ENCODE peak calls at places on chromosome 14, in eight cellular contexts. E is AG04449, J is GM13977, O is NB4, S is cardiac muscle cell, C is lower lobe of right lung, B is endothelial cell, I is breast epithelium. L is an unnamed sample.

GRCh38 chr14:44030963-44031362 is 476.1 kb downstream of the FSCB start:
- DNase-seq in E (no peak), J (no peak), O (no peak), S (peak), C (no peak), B (peak), I (no peak), L (no peak)

GRCh38 chr14:66087231-66087630 is 398.9 kb upstream of the CCDC196 start:
- DNase-seq in E (no peak), J (no peak), O (peak), S (no peak), C (no peak), B (no peak), I (no peak), L (no peak)

GRCh38 chr14:20476795-20477194 is 7.6 kb downstream of the PNP start:
- DNase-seq in E (no peak), J (no peak), O (no peak), S (no peak), C (no peak), B (no peak), I (no peak), L (no peak)

GRCh38 chr14:64952598-64953309 is 10.2 kb upstream of the GPX2 start:
- DNase-seq in E (no peak), J (peak), O (peak), S (no peak), C (no peak), B (no peak), I (no peak), L (no peak)

GRCh38 chr14:70254476-70254961 is 65.8 kb upstream of the SLC8A3 start:
- DNase-seq in E (no peak), J (peak), O (peak), S (peak), C (peak), B (peak), I (peak), L (no peak)

GRCh38 chr14:101774814-101775213 is 13.3 kb downstream of the PPP2R5C start:
- DNase-seq in E (no peak), J (no peak), O (no peak), S (no peak), C (no peak), B (no peak), I (no peak), L (no peak)

GRCh38 chr14:77485256-77485655 is 13.4 kb downstream of the ISM2 start:
- DNase-seq in E (no peak), J (no peak), O (no peak), S (no peak), C (no peak), B (no peak), I (no peak), L (no peak)

GRCh38 chr14:50047274-50047676 is 69.1 kb downstream of the VCPKMT start:
- DNase-seq in E (no peak), J (peak), O (peak), S (no peak), C (no peak), B (no peak), I (no peak), L (no peak)

GRCh38 chr14:99158150-99158549 is 113.8 kb downstream of the BCL11B start:
- DNase-seq in E (no peak), J (no peak), O (no peak), S (no peak), C (no peak), B (no peak), I (peak), L (no peak)

GRCh38 chr14:101088714-101089113 is 185.2 kb upstream of the RTL1 start:
- DNase-seq in E (no peak), J (no peak), O (no peak), S (no peak), C (no peak), B (no peak), I (no peak), L (no peak)

GRCh38 chr14:39016733-39017095 is 86.3 kb downstream of the SEC23A start:
- DNase-seq in E (no peak), J (no peak), O (no peak), S (no peak), C (no peak), B (no peak), I (no peak), L (no peak)

GRCh38 chr14:99853206-99853605 is 60.0 kb downstream of the EML1 start:
- DNase-seq in E (no peak), J (no peak), O (no peak), S (no peak), C (no peak), B (no peak), I (no peak), L (no peak)

GRCh38 chr14:59803052-59803451 is 67.5 kb downstream of the RTN1 start:
- DNase-seq in E (no peak), J (no peak), O (no peak), S (no peak), C (no peak), B (no peak), I (no peak), L (no peak)

GRCh38 chr14:103656031-103656757 is 27.2 kb downstream of the KLC1 start:
- DNase-seq in E (no peak), J (no peak), O (no peak), S (no peak), C (no peak), B (no peak), I (no peak), L (no peak)

GRCh38 chr14:95830386-95830785 is 46.2 kb upstream of the TUNAR start:
- DNase-seq in E (no peak), J (no peak), O (no peak), S (no peak), C (no peak), B (no peak), I (no peak), L (no peak)

GRCh38 chr14:96624661-96625435 is 122.7 kb downstream of the PAPOLA start:
- DNase-seq in E (no peak), J (no peak), O (no peak), S (no peak), C (no peak), B (no peak), I (no peak), L (no peak)

GRCh38 chr14:100106661-100107112 is 41.5 kb downstream of the EVL start:
- DNase-seq in E (no peak), J (no peak), O (no peak), S (no peak), C (no peak), B (no peak), I (no peak), L (no peak)

GRCh38 chr14:67241416-67242362 is at the start of gene PALS1:
- DNase-seq in E (peak), J (peak), O (no peak), S (peak), C (no peak), B (peak), I (no peak), L (no peak)

GRCh38 chr14:89881839-89882238 is 72.7 kb downstream of the EFCAB11 start:
- DNase-seq in E (no peak), J (no peak), O (no peak), S (no peak), C (no peak), B (no peak), I (no peak), L (no peak)

GRCh38 chr14:68471029-68471963 is 321.6 kb downstream of the ZFP36L1 start:
- DNase-seq in E (no peak), J (peak), O (no peak), S (no peak), C (no peak), B (no peak), I (no peak), L (no peak)

GRCh38 chr14:75645051-75645450 is 15.6 kb downstream of the ERG28 start:
- DNase-seq in E (no peak), J (no peak), O (no peak), S (no peak), C (no peak), B (no peak), I (no peak), L (no peak)

GRCh38 chr14:63508033-63508432 is 35.1 kb downstream of the PPP2R5E start:
- DNase-seq in E (no peak), J (no peak), O (no peak), S (no peak), C (no peak), B (no peak), I (no peak), L (no peak)

GRCh38 chr14:26528415-26529182 is 69.2 kb downstream of the NOVA1 start:
- DNase-seq in E (no peak), J (no peak), O (no peak), S (no peak), C (no peak), B (no peak), I (no peak), L (no peak)

GRCh38 chr14:91830777-91831176 is 36.6 kb downstream of the TC2N start:
- DNase-seq in E (no peak), J (no peak), O (no peak), S (peak), C (peak), B (no peak), I (peak), L (no peak)

GRCh38 chr14:26026384-26026783 is 571.4 kb downstream of the NOVA1 start:
- DNase-seq in E (no peak), J (no peak), O (no peak), S (no peak), C (no peak), B (no peak), I (no peak), L (no peak)

GRCh38 chr14:96176811-96177211 is 27.8 kb upstream of the BDKRB2 start:
- DNase-seq in E (peak), J (no peak), O (no peak), S (no peak), C (no peak), B (no peak), I (peak), L (no peak)

GRCh38 chr14:80726211-80726610 is 215.3 kb downstream of the CEP128 start:
- DNase-seq in E (no peak), J (no peak), O (no peak), S (no peak), C (no peak), B (no peak), I (no peak), L (no peak)

GRCh38 chr14:61258985-61259384 is 22.2 kb downstream of the TMEM30B start:
- DNase-seq in E (no peak), J (no peak), O (no peak), S (no peak), C (no peak), B (no peak), I (no peak), L (no peak)

GRCh38 chr14:71720978-71721624 is 211.1 kb upstream of the RGS6 start:
- DNase-seq in E (no peak), J (peak), O (peak), S (peak), C (no peak), B (peak), I (no peak), L (no peak)

GRCh38 chr14:92436115-92436776 is 77.3 kb upstream of the RIN3 start:
- DNase-seq in E (no peak), J (no peak), O (no peak), S (no peak), C (no peak), B (no peak), I (no peak), L (no peak)

GRCh38 chr14:106062502-106063272 is 536.3 kb downstream of the TMEM121 start:
- DNase-seq in E (no peak), J (no peak), O (no peak), S (no peak), C (no peak), B (no peak), I (no peak), L (no peak)

GRCh38 chr14:94769413-94770250 is at the start of gene GSC:
- DNase-seq in E (no peak), J (no peak), O (peak), S (peak), C (no peak), B (peak), I (peak), L (no peak)

GRCh38 chr14:80762829-80763228 is 178.7 kb downstream of the CEP128 start:
- DNase-seq in E (no peak), J (no peak), O (no peak), S (no peak), C (no peak), B (no peak), I (no peak), L (no peak)

GRCh38 chr14:35383569-35384385 is 20.8 kb downstream of the NFKBIA start:
- DNase-seq in E (no peak), J (no peak), O (no peak), S (no peak), C (no peak), B (no peak), I (no peak), L (no peak)

GRCh38 chr14:35386673-35387125 is 17.9 kb downstream of the NFKBIA start:
- DNase-seq in E (no peak), J (no peak), O (no peak), S (peak), C (no peak), B (no peak), I (no peak), L (no peak)

GRCh38 chr14:35385042-35385839 is 19.3 kb downstream of the NFKBIA start:
- DNase-seq in E (peak), J (no peak), O (peak), S (peak), C (no peak), B (no peak), I (peak), L (no peak)

GRCh38 chr14:35387209-35387608 is 17.3 kb downstream of the NFKBIA start:
- DNase-seq in E (no peak), J (no peak), O (no peak), S (no peak), C (no peak), B (no peak), I (no peak), L (no peak)

DNA sequence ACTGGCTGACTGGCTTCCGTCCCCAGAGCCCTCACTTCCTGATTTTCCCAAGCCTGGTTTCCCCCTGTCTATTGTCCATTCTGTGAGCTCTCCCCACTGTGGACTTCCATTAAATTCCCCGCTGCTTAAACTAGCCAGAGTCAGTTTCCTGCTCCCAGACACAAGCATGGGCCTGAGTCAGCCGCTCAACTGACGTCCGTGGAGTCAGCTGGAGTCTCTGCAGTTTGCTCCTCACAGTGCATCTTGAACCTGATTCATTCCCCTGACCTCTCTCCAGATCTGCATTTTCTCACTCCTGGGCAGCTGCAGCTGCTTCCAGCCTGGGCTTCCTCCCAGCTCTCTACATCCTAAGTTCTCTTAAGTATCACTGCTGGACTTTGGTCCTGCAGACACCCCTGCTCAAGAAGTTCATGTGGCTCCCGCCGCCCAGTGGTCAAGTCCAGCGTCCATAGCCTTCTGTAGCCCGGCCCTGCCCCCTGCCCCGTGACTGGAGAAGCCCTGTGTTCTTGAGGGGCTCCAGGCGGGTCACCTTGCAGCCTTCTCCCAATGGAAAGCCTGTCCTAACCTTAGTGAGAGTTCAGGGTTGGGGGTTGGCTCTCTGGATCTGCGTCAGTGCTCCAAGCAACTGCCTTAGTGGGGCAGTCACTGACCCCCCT is 20.0 kb downstream of the NFKBIA start:
- DNase-seq in E (peak), J (no peak), O (no peak), S (no peak), C (no peak), B (no peak), I (no peak), L (no peak)
- TF ChIP-seq CTCF in E (no peak), J (no peak), O (no peak), S (peak), C (no peak), B (no peak), I (no peak), L (no peak)

GRCh38 chr14:56120091-56120632 is 2.0 kb downstream of the PELI2 start:
- DNase-seq in E (no peak), J (no peak), O (no peak), S (peak), C (no peak), B (peak), I (no peak), L (no peak)
- TF ChIP-seq CTCF in E (no peak), J (no peak), O (no peak), S (peak), C (no peak), B (no peak), I (no peak), L (no peak)

GRCh38 chr14:29926701-29927595 is 699 bp downstream of the PRKD1 start:
- DNase-seq in E (no peak), J (peak), O (no peak), S (peak), C (peak), B (peak), I (no peak), L (no peak)
- TF ChIP-seq CTCF in E (no peak), J (no peak), O (no peak), S (peak), C (peak), B (no peak), I (no peak), L (no peak)

DNA sequence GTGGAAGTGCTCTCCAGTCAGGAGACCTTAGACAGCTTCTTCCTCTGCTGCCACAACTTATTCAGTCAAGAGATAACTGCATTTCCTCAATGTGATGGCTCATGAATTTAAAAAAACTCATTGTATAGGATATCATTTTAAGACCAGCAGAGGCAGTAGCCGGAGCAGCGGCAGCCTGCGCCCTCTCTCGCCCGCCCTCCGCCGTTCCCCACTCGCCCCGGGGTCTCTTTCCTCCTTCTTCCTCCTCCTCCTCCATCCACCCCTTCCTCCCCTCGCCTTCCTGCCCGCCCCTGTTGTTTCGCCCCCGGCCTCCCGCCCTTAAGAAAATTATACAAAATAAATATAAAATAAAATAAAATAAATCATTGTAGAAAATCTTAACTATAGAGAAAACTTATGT is 687.6 kb downstream of the FLRT2 start:
- DNase-seq in E (no peak), J (no peak), O (no peak), S (no peak), C (no peak), B (no peak), I (no peak), L (no peak)
- TF ChIP-seq CTCF in E (no peak), J (no peak), O (no peak), S (no peak), C (no peak), B (no peak), I (no peak), L (no peak)

DNA sequence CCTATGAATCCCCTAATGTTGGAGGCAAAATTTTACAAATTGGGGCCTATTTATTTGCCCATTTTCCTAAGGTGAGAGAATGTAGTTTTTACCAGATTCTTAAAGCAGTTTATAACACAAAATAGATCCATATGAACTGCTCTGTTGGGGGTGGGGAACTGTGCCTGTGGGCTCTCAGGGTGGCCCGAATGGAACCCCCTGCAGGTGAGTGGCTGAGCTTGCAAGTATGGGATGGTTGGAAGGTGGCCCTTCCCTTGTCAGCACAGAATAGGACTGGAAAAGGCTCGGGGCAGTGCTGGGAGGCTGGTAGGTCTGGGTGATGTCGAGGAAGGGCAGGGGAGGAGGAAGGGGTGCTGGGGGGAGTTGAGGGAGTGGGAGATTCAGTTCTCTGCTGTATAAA is 4.9 kb downstream of the VSX2 start:
- DNase-seq in E (no peak), J (no peak), O (no peak), S (no peak), C (no peak), B (no peak), I (no peak), L (no peak)
- TF ChIP-seq CTCF in E (no peak), J (no peak), O (no peak), S (no peak), C (no peak), B (no peak), I (no peak), L (no peak)

DNA sequence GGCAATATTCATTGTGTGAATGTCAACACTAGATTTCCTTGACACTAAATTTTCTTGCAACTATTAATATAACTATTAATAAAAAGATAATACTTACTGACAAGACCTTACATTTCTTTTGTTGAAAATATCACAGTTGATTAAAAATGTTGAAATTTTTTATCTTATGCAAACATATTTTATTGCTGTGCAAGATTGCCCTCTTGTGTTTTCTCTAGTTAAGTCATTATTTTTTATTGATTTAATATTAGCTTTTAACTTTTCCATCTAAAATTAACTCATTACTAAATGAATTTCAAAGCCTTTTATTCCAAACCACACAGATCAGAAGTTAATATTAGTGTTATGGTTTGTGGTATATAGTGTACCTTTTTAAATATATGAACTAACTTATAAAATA is 11.7 kb upstream of the NAA30 start:
- DNase-seq in E (no peak), J (no peak), O (no peak), S (no peak), C (no peak), B (no peak), I (no peak), L (no peak)
- TF ChIP-seq CTCF in E (no peak), J (no peak), O (no peak), S (no peak), C (no peak), B (peak), I (no peak), L (no peak)

L was measured in omental fat pad.